ENCODE peak calls at places on chromosome 11, in ten cellular contexts. One of them, this sample, is unnamed.
A peak's percentile ranks its signal among the peaks of the same experiment; 100 is the strongest.

GRCh38 chr11:2521081-2521480 is 76.3 kb downstream of the KCNQ1 start:
- DNase-seq in body of pancreas: no peak
- DNase-seq in psoas muscle: peak; percentile 33
- DNase-seq in CD8-positive, alpha-beta T cell: peak; percentile 2
- DNase-seq in colonic mucosa: peak; percentile 14
- DNase-seq in HCT116: no peak
- DNase-seq in fibroblast of lung: no peak
- DNase-seq in pancreas: peak; percentile 7
- DNase-seq in transverse colon: no peak
- DNase-seq in suprapubic skin: peak; percentile 56
- DNase-seq in this sample: peak; percentile 13

GRCh38 chr11:65169164-65169641 is 830 bp upstream of the SPDYC start:
- DNase-seq in body of pancreas: no peak
- DNase-seq in psoas muscle: no peak
- DNase-seq in CD8-positive, alpha-beta T cell: no peak
- DNase-seq in colonic mucosa: no peak
- DNase-seq in HCT116: no peak
- DNase-seq in fibroblast of lung: no peak
- DNase-seq in pancreas: no peak
- DNase-seq in transverse colon: no peak
- DNase-seq in suprapubic skin: no peak
- DNase-seq in this sample: no peak

GRCh38 chr11:92131289-92131890 is 93.2 kb upstream of the FAT3 start:
- DNase-seq in body of pancreas: no peak
- DNase-seq in psoas muscle: no peak
- DNase-seq in CD8-positive, alpha-beta T cell: no peak
- DNase-seq in colonic mucosa: no peak
- DNase-seq in HCT116: no peak
- DNase-seq in fibroblast of lung: no peak
- DNase-seq in pancreas: no peak
- DNase-seq in transverse colon: no peak
- DNase-seq in suprapubic skin: no peak
- DNase-seq in this sample: no peak

GRCh38 chr11:122784325-122785155 is 53.8 kb upstream of the CRTAM start:
- DNase-seq in body of pancreas: peak; percentile 24
- DNase-seq in psoas muscle: peak; percentile 57
- DNase-seq in CD8-positive, alpha-beta T cell: no peak
- DNase-seq in colonic mucosa: no peak
- DNase-seq in HCT116: no peak
- DNase-seq in fibroblast of lung: peak; percentile 97
- DNase-seq in pancreas: no peak
- DNase-seq in transverse colon: no peak
- DNase-seq in suprapubic skin: no peak
- DNase-seq in this sample: no peak

GRCh38 chr11:62796281-62796680 is 4.5 kb upstream of the TMEM223 start:
- DNase-seq in body of pancreas: no peak
- DNase-seq in psoas muscle: no peak
- DNase-seq in CD8-positive, alpha-beta T cell: no peak
- DNase-seq in colonic mucosa: no peak
- DNase-seq in HCT116: no peak
- DNase-seq in fibroblast of lung: no peak
- DNase-seq in pancreas: no peak
- DNase-seq in transverse colon: no peak
- DNase-seq in suprapubic skin: no peak
- DNase-seq in this sample: no peak

GRCh38 chr11:15149050-15149449 is 34.3 kb downstream of the INSC start:
- DNase-seq in body of pancreas: no peak
- DNase-seq in psoas muscle: no peak
- DNase-seq in CD8-positive, alpha-beta T cell: no peak
- DNase-seq in colonic mucosa: no peak
- DNase-seq in HCT116: no peak
- DNase-seq in fibroblast of lung: no peak
- DNase-seq in pancreas: no peak
- DNase-seq in transverse colon: no peak
- DNase-seq in suprapubic skin: no peak
- DNase-seq in this sample: no peak

GRCh38 chr11:17015639-17016125 is 1.5 kb upstream of the PLEKHA7 start:
- DNase-seq in body of pancreas: peak; percentile 66
- DNase-seq in psoas muscle: no peak
- DNase-seq in CD8-positive, alpha-beta T cell: no peak
- DNase-seq in colonic mucosa: no peak
- DNase-seq in HCT116: no peak
- DNase-seq in fibroblast of lung: peak; percentile 81
- DNase-seq in pancreas: no peak
- DNase-seq in transverse colon: peak; percentile 33
- DNase-seq in suprapubic skin: peak; percentile 52
- DNase-seq in this sample: no peak

GRCh38 chr11:123072279-123072678 is 10.3 kb upstream of the HSPA8 start:
- DNase-seq in body of pancreas: peak; percentile 91
- DNase-seq in psoas muscle: no peak
- DNase-seq in CD8-positive, alpha-beta T cell: no peak
- DNase-seq in colonic mucosa: peak; percentile 52
- DNase-seq in HCT116: no peak
- DNase-seq in fibroblast of lung: no peak
- DNase-seq in pancreas: peak; percentile 87
- DNase-seq in transverse colon: no peak
- DNase-seq in suprapubic skin: no peak
- DNase-seq in this sample: no peak

GRCh38 chr11:128764617-128765095 is 70.8 kb downstream of the FLI1 start:
- DNase-seq in body of pancreas: peak; percentile 89
- DNase-seq in psoas muscle: no peak
- DNase-seq in CD8-positive, alpha-beta T cell: no peak
- DNase-seq in colonic mucosa: peak; percentile 39
- DNase-seq in HCT116: no peak
- DNase-seq in fibroblast of lung: no peak
- DNase-seq in pancreas: peak; percentile 85
- DNase-seq in transverse colon: peak; percentile 32
- DNase-seq in suprapubic skin: no peak
- DNase-seq in this sample: no peak

GRCh38 chr11:57804466-57804865 is 42.9 kb downstream of the CTNND1 start:
- DNase-seq in body of pancreas: no peak
- DNase-seq in psoas muscle: no peak
- DNase-seq in CD8-positive, alpha-beta T cell: no peak
- DNase-seq in colonic mucosa: no peak
- DNase-seq in HCT116: no peak
- DNase-seq in fibroblast of lung: no peak
- DNase-seq in pancreas: no peak
- DNase-seq in transverse colon: no peak
- DNase-seq in suprapubic skin: no peak
- DNase-seq in this sample: no peak

GRCh38 chr11:32137263-32137662 is 46.4 kb downstream of the RCN1 start:
- DNase-seq in body of pancreas: no peak
- DNase-seq in psoas muscle: no peak
- DNase-seq in CD8-positive, alpha-beta T cell: no peak
- DNase-seq in colonic mucosa: no peak
- DNase-seq in HCT116: peak; percentile 34
- DNase-seq in fibroblast of lung: peak; percentile 95
- DNase-seq in pancreas: no peak
- DNase-seq in transverse colon: no peak
- DNase-seq in suprapubic skin: no peak
- DNase-seq in this sample: no peak

DNA sequence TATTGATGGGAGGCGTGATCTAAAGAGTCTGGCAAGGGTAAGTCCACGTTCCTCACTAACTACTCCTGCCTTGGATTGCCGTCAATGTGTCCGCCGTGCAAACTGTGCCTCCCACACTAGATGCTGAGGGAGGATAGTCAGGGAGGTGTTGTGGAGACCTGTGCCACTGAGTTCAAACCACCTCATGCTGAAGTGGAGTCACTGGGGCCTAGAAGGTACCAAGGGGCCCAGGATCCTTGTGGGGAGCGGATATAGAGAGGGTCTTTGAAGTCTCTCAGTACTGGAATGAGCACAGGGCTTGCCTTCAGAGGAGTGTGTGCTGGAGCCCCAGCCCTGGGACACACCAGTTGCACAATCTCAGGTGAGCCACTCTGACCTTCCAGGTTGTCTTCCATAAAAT is 27.1 kb upstream of the TMPRSS4 start:
- DNase-seq in body of pancreas: no peak
- DNase-seq in psoas muscle: no peak
- DNase-seq in CD8-positive, alpha-beta T cell: no peak
- DNase-seq in colonic mucosa: no peak
- DNase-seq in HCT116: no peak
- DNase-seq in fibroblast of lung: no peak
- DNase-seq in pancreas: no peak
- DNase-seq in transverse colon: no peak
- DNase-seq in suprapubic skin: peak; percentile 34
- DNase-seq in this sample: no peak
- H3K4me1 ChIP-seq in body of pancreas: no peaks in the 10 kb centered on the region
- H3K4me1 ChIP-seq in psoas muscle: no peaks in the 10 kb centered on the region
- H3K4me1 ChIP-seq in CD8-positive, alpha-beta T cell: peaks cover 80% of the 10 kb centered on the region
- H3K4me1 ChIP-seq in colonic mucosa: no peaks in the 10 kb centered on the region
- H3K4me1 ChIP-seq in HCT116: peaks cover 6% of the 10 kb centered on the region
- H3K4me1 ChIP-seq in fibroblast of lung: no peaks in the 10 kb centered on the region
- H3K4me1 ChIP-seq in pancreas: no peaks in the 10 kb centered on the region
- H3K4me1 ChIP-seq in transverse colon: no peaks in the 10 kb centered on the region
- H3K4me1 ChIP-seq in suprapubic skin: peaks cover 19% of the 10 kb centered on the region
- H3K4me1 ChIP-seq in this sample: no peaks in the 10 kb centered on the region

GRCh38 chr11:34794696-34795095 is 121.5 kb downstream of the APIP start:
- DNase-seq in body of pancreas: no peak
- DNase-seq in psoas muscle: no peak
- DNase-seq in CD8-positive, alpha-beta T cell: no peak
- DNase-seq in colonic mucosa: no peak
- DNase-seq in HCT116: no peak
- DNase-seq in fibroblast of lung: no peak
- DNase-seq in pancreas: no peak
- DNase-seq in transverse colon: no peak
- DNase-seq in suprapubic skin: no peak
- DNase-seq in this sample: no peak

GRCh38 chr11:34792143-34792542 is 124.0 kb downstream of the APIP start:
- DNase-seq in body of pancreas: no peak
- DNase-seq in psoas muscle: no peak
- DNase-seq in CD8-positive, alpha-beta T cell: no peak
- DNase-seq in colonic mucosa: no peak
- DNase-seq in HCT116: no peak
- DNase-seq in fibroblast of lung: no peak
- DNase-seq in pancreas: no peak
- DNase-seq in transverse colon: no peak
- DNase-seq in suprapubic skin: no peak
- DNase-seq in this sample: no peak

GRCh38 chr11:34791725-34792124 is 124.5 kb downstream of the APIP start:
- DNase-seq in body of pancreas: no peak
- DNase-seq in psoas muscle: no peak
- DNase-seq in CD8-positive, alpha-beta T cell: no peak
- DNase-seq in colonic mucosa: no peak
- DNase-seq in HCT116: no peak
- DNase-seq in fibroblast of lung: no peak
- DNase-seq in pancreas: no peak
- DNase-seq in transverse colon: no peak
- DNase-seq in suprapubic skin: no peak
- DNase-seq in this sample: no peak

GRCh38 chr11:34792814-34793241 is 123.4 kb downstream of the APIP start:
- DNase-seq in body of pancreas: peak; percentile 53
- DNase-seq in psoas muscle: peak; percentile 63
- DNase-seq in CD8-positive, alpha-beta T cell: no peak
- DNase-seq in colonic mucosa: no peak
- DNase-seq in HCT116: no peak
- DNase-seq in fibroblast of lung: no peak
- DNase-seq in pancreas: no peak
- DNase-seq in transverse colon: no peak
- DNase-seq in suprapubic skin: peak; percentile 83
- DNase-seq in this sample: no peak

DNA sequence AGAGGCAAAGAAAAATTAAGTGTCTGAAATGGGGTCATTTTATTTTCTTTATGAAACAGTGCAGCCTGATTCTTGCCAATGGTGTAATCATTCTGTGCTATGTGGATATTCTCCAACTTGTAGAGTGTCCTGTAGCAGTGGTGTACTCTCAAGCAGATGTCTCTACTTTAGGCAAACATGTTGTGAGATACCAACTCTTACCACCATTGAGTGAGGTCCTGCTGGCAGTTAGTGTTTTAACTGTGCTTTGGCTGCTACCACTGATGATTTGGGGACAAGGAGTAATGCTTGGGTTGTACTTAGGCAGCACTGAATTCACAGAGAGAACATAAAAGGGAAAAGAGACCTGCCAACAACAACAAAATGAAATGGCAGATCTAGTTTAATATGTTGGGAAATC is 122.5 kb downstream of the APIP start:
- DNase-seq in body of pancreas: no peak
- DNase-seq in psoas muscle: no peak
- DNase-seq in CD8-positive, alpha-beta T cell: no peak
- DNase-seq in colonic mucosa: no peak
- DNase-seq in HCT116: no peak
- DNase-seq in fibroblast of lung: peak; percentile 40
- DNase-seq in pancreas: no peak
- DNase-seq in transverse colon: no peak
- DNase-seq in suprapubic skin: no peak
- DNase-seq in this sample: no peak
- H3K36me3 ChIP-seq in body of pancreas: no peaks in the 10 kb centered on the region
- H3K36me3 ChIP-seq in psoas muscle: no peaks in the 10 kb centered on the region
- H3K36me3 ChIP-seq in CD8-positive, alpha-beta T cell: no peaks in the 10 kb centered on the region
- H3K36me3 ChIP-seq in colonic mucosa: no peaks in the 10 kb centered on the region
- H3K36me3 ChIP-seq in HCT116: no peaks in the 10 kb centered on the region
- H3K36me3 ChIP-seq in fibroblast of lung: no peaks in the 10 kb centered on the region
- H3K36me3 ChIP-seq in pancreas: no peaks in the 10 kb centered on the region
- H3K36me3 ChIP-seq in transverse colon: no peaks in the 10 kb centered on the region
- H3K36me3 ChIP-seq in suprapubic skin: no peaks in the 10 kb centered on the region
- H3K36me3 ChIP-seq in this sample: no peaks in the 10 kb centered on the region

DNA sequence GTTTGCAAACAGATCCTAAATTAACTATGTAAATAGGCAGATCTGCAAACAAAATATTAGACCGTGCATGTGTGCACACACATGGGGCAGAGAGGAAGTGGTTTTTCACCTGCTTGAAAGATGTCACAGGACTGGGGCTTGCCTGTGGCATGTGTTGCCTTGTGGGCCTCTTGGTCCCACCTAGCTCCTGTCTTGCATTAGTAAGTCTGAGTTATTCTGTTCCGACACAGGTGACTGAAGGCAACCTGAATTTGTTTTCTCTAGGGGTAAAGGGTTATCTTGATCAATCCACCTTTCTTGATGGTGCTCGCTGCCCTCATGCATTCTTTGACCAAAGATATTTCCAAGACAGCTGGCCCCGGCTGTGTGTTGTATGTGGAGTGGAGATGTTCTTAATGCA is 667.5 kb downstream of the NTM start:
- DNase-seq in body of pancreas: no peak
- DNase-seq in psoas muscle: no peak
- DNase-seq in CD8-positive, alpha-beta T cell: no peak
- DNase-seq in colonic mucosa: no peak
- DNase-seq in HCT116: no peak
- DNase-seq in fibroblast of lung: no peak
- DNase-seq in pancreas: no peak
- DNase-seq in transverse colon: no peak
- DNase-seq in suprapubic skin: no peak
- DNase-seq in this sample: no peak
- TF ChIP-seq CTCF in body of pancreas: no peak
- TF ChIP-seq CTCF in psoas muscle: no peak
- TF ChIP-seq CTCF in CD8-positive, alpha-beta T cell: no peak
- TF ChIP-seq CTCF in colonic mucosa: no peak
- TF ChIP-seq CTCF in HCT116: no peak
- TF ChIP-seq CTCF in fibroblast of lung: no peak
- TF ChIP-seq CTCF in pancreas: no peak
- TF ChIP-seq CTCF in transverse colon: no peak
- TF ChIP-seq CTCF in suprapubic skin: no peak
- TF ChIP-seq CTCF in this sample: no peak

DNA sequence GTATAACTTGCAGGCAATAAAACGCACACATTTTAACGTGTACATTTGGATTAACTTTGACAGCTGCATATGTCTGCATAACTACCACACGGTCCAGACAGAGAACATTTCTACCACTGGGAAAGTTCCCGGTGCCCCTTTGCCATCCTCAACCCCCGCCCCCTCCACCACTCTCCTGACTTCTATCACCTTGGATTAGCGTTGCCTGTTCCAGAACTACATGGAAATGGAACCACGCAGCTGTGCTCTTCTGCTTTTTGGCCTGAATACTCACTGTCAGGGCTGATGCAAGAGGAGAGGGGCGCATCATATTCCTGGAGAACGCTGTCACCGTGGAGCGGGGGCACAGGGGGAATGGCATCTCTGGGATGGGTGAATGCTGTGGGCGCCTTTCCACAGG is 62.1 kb downstream of the LRP5 start:
- DNase-seq in body of pancreas: no peak
- DNase-seq in psoas muscle: no peak
- DNase-seq in CD8-positive, alpha-beta T cell: no peak
- DNase-seq in colonic mucosa: no peak
- DNase-seq in HCT116: no peak
- DNase-seq in fibroblast of lung: no peak
- DNase-seq in pancreas: no peak
- DNase-seq in transverse colon: no peak
- DNase-seq in suprapubic skin: no peak
- DNase-seq in this sample: no peak
- H3K4me1 ChIP-seq in body of pancreas: peaks cover 33% of the 10 kb centered on the region
- H3K4me1 ChIP-seq in psoas muscle: peaks cover 67% of the 10 kb centered on the region
- H3K4me1 ChIP-seq in CD8-positive, alpha-beta T cell: no peaks in the 10 kb centered on the region
- H3K4me1 ChIP-seq in colonic mucosa: peaks cover 21% of the 10 kb centered on the region
- H3K4me1 ChIP-seq in HCT116: no peaks in the 10 kb centered on the region
- H3K4me1 ChIP-seq in fibroblast of lung: peaks cover 22% of the 10 kb centered on the region
- H3K4me1 ChIP-seq in pancreas: no peaks in the 10 kb centered on the region
- H3K4me1 ChIP-seq in transverse colon: peaks cover 48% of the 10 kb centered on the region
- H3K4me1 ChIP-seq in suprapubic skin: peaks cover 70% of the 10 kb centered on the region
- H3K4me1 ChIP-seq in this sample: peaks cover 33% of the 10 kb centered on the region

This sample was measured in Caco-2.